ENCODE peak calls at places on chromosomes 1 and 21, in six cellular contexts. N, X, Q, S, F and O are unnamed samples.

GRCh38 chr1:94988356-94988755 is 61.4 kb upstream of the CNN3 start:
- DNase-seq in N (no peak), X (no peak), Q (no peak), S (no peak), F (peak), O (no peak)

GRCh38 chr1:49251385-49251784 is 474.7 kb upstream of the BEND5 start:
- DNase-seq in N (no peak), X (no peak), Q (no peak), S (no peak), F (no peak), O (no peak)

GRCh38 chr1:27999055-27999454 is 39.3 kb downstream of the XKR8 start:
- DNase-seq in N (no peak), X (no peak), Q (no peak), S (no peak), F (no peak), O (no peak)

GRCh38 chr1:187631984-187632383 is 803.2 kb downstream of the PLA2G4A start:
- DNase-seq in N (no peak), X (no peak), Q (no peak), S (no peak), F (no peak), O (no peak)

GRCh38 chr21:25977068-25977611 is 193.4 kb downstream of the APP start:
- DNase-seq in N (no peak), X (no peak), Q (no peak), S (no peak), F (no peak), O (no peak)

GRCh38 chr1:32336963-32337675 is 1.1 kb upstream of the MARCKSL1 start:
- DNase-seq in N (no peak), X (no peak), Q (no peak), S (peak), F (peak), O (no peak)

GRCh38 chr21:29645666-29646553 is 293.9 kb downstream of the GRIK1 start:
- DNase-seq in N (no peak), X (no peak), Q (no peak), S (no peak), F (no peak), O (no peak)

GRCh38 chr1:11045428-11046269 is 1.4 kb downstream of the MASP2 start:
- DNase-seq in N (peak), X (no peak), Q (no peak), S (no peak), F (no peak), O (no peak)

GRCh38 chr1:192702212-192702993 is 66.5 kb downstream of the RGS13 start:
- DNase-seq in N (no peak), X (no peak), Q (no peak), S (no peak), F (peak), O (no peak)

GRCh38 chr1:110672001-110672752 is 2.6 kb downstream of the KCNA3 start:
- DNase-seq in N (peak), X (peak), Q (no peak), S (peak), F (peak), O (no peak)

GRCh38 chr1:232143315-232143886 is 486.5 kb downstream of the SIPA1L2 start:
- DNase-seq in N (no peak), X (no peak), Q (no peak), S (no peak), F (no peak), O (no peak)

GRCh38 chr1:40824591-40825429 is 37.4 kb downstream of the CITED4 start:
- DNase-seq in N (peak), X (no peak), Q (no peak), S (no peak), F (peak), O (no peak)

GRCh38 chr21:46202592-46203202 is 18.4 kb upstream of the SPATC1L start:
- DNase-seq in N (no peak), X (no peak), Q (no peak), S (no peak), F (no peak), O (peak)

GRCh38 chr1:156419863-156420208 is 50.8 kb downstream of the RHBG start:
- DNase-seq in N (peak), X (no peak), Q (no peak), S (peak), F (no peak), O (peak)

GRCh38 chr1:230696722-230697432 is 17.0 kb downstream of the AGT start:
- DNase-seq in N (no peak), X (no peak), Q (no peak), S (no peak), F (peak), O (no peak)

GRCh38 chr1:174314433-174314832 is 133.3 kb upstream of the GPR52 start:
- DNase-seq in N (no peak), X (no peak), Q (no peak), S (no peak), F (no peak), O (no peak)

GRCh38 chr1:23385119-23385621 is 15.5 kb upstream of the ZNF436 start:
- DNase-seq in N (no peak), X (no peak), Q (no peak), S (no peak), F (peak), O (no peak)

GRCh38 chr1:198694542-198694941 is 55.7 kb downstream of the PTPRC start:
- DNase-seq in N (no peak), X (no peak), Q (no peak), S (no peak), F (no peak), O (no peak)

GRCh38 chr21:41802684-41803083 is 35.8 kb upstream of the RIPK4 start:
- DNase-seq in N (no peak), X (no peak), Q (peak), S (no peak), F (no peak), O (no peak)

GRCh38 chr1:218365600-218365999 is 20.5 kb downstream of the TGFB2 start:
- DNase-seq in N (no peak), X (no peak), Q (peak), S (no peak), F (no peak), O (no peak)